ENCODE peak calls at places on chromosome 9, in seven cellular contexts. One of them, this sample, is unnamed. For H3K4me1, the result is how much of the 10 kb centered on the place peaks cover.

GRCh38 chr9:2727966-2728613 is 10.8 kb downstream of the KCNV2 start:
- DNase-seq in heart right ventricle: peak
- DNase-seq in fibroblast of lung: peak
- DNase-seq in Panc1: peak
- DNase-seq in gastrocnemius medialis: peak
- DNase-seq in pancreas: no peak
- DNase-seq in GM23338: peak
- DNase-seq in this sample: no peak

GRCh38 chr9:124467410-124468060 is 17.3 kb downstream of the ADGRD2 start:
- DNase-seq in heart right ventricle: no peak
- DNase-seq in fibroblast of lung: no peak
- DNase-seq in Panc1: no peak
- DNase-seq in gastrocnemius medialis: no peak
- DNase-seq in pancreas: no peak
- DNase-seq in GM23338: no peak
- DNase-seq in this sample: no peak

GRCh38 chr9:127846451-127847154 is 7.9 kb downstream of the ENG start:
- DNase-seq in heart right ventricle: peak
- DNase-seq in fibroblast of lung: peak
- DNase-seq in Panc1: no peak
- DNase-seq in gastrocnemius medialis: no peak
- DNase-seq in pancreas: peak
- DNase-seq in GM23338: no peak
- DNase-seq in this sample: peak

GRCh38 chr9:107872457-107873192 is 383.1 kb upstream of the KLF4 start:
- DNase-seq in heart right ventricle: no peak
- DNase-seq in fibroblast of lung: no peak
- DNase-seq in Panc1: no peak
- DNase-seq in gastrocnemius medialis: no peak
- DNase-seq in pancreas: no peak
- DNase-seq in GM23338: peak
- DNase-seq in this sample: no peak

GRCh38 chr9:132032584-132032945 is 47.1 kb downstream of the MED27 start:
- DNase-seq in heart right ventricle: no peak
- DNase-seq in fibroblast of lung: no peak
- DNase-seq in Panc1: no peak
- DNase-seq in gastrocnemius medialis: no peak
- DNase-seq in pancreas: no peak
- DNase-seq in GM23338: peak
- DNase-seq in this sample: no peak

GRCh38 chr9:30197954-30198353 is 2186.5 kb upstream of the ACO1 start:
- DNase-seq in heart right ventricle: no peak
- DNase-seq in fibroblast of lung: no peak
- DNase-seq in Panc1: no peak
- DNase-seq in gastrocnemius medialis: no peak
- DNase-seq in pancreas: no peak
- DNase-seq in GM23338: peak
- DNase-seq in this sample: no peak

GRCh38 chr9:104868687-104869404 is 59.1 kb downstream of the ABCA1 start:
- DNase-seq in heart right ventricle: peak
- DNase-seq in fibroblast of lung: peak
- DNase-seq in Panc1: no peak
- DNase-seq in gastrocnemius medialis: peak
- DNase-seq in pancreas: peak
- DNase-seq in GM23338: peak
- DNase-seq in this sample: peak

GRCh38 chr9:35791321-35791921 is at the start of gene NPR2:
- DNase-seq in heart right ventricle: peak
- DNase-seq in fibroblast of lung: peak
- DNase-seq in Panc1: no peak
- DNase-seq in gastrocnemius medialis: no peak
- DNase-seq in pancreas: no peak
- DNase-seq in GM23338: peak
- DNase-seq in this sample: no peak

GRCh38 chr9:2053883-2054845 is 39.0 kb downstream of the SMARCA2 start:
- DNase-seq in heart right ventricle: no peak
- DNase-seq in fibroblast of lung: peak
- DNase-seq in Panc1: no peak
- DNase-seq in gastrocnemius medialis: peak
- DNase-seq in pancreas: peak
- DNase-seq in GM23338: no peak
- DNase-seq in this sample: peak

GRCh38 chr9:21754741-21755140 is 47.7 kb upstream of the MTAP start:
- DNase-seq in heart right ventricle: no peak
- DNase-seq in fibroblast of lung: no peak
- DNase-seq in Panc1: no peak
- DNase-seq in gastrocnemius medialis: no peak
- DNase-seq in pancreas: no peak
- DNase-seq in GM23338: no peak
- DNase-seq in this sample: no peak

GRCh38 chr9:19934301-19934868 is 145.5 kb upstream of the SLC24A2 start:
- DNase-seq in heart right ventricle: peak
- DNase-seq in fibroblast of lung: peak
- DNase-seq in Panc1: no peak
- DNase-seq in gastrocnemius medialis: no peak
- DNase-seq in pancreas: peak
- DNase-seq in GM23338: peak
- DNase-seq in this sample: no peak

GRCh38 chr9:112005939-112006338 is 109.3 kb downstream of the UGCG start:
- DNase-seq in heart right ventricle: no peak
- DNase-seq in fibroblast of lung: no peak
- DNase-seq in Panc1: no peak
- DNase-seq in gastrocnemius medialis: no peak
- DNase-seq in pancreas: no peak
- DNase-seq in GM23338: no peak
- DNase-seq in this sample: no peak

GRCh38 chr9:134996591-134997530 is 79.1 kb upstream of the FCN1 start:
- DNase-seq in heart right ventricle: no peak
- DNase-seq in fibroblast of lung: no peak
- DNase-seq in Panc1: no peak
- DNase-seq in gastrocnemius medialis: no peak
- DNase-seq in pancreas: no peak
- DNase-seq in GM23338: no peak
- DNase-seq in this sample: peak

GRCh38 chr9:20744046-20744630 is 60.1 kb downstream of the FOCAD start:
- DNase-seq in heart right ventricle: no peak
- DNase-seq in fibroblast of lung: no peak
- DNase-seq in Panc1: no peak
- DNase-seq in gastrocnemius medialis: no peak
- DNase-seq in pancreas: no peak
- DNase-seq in GM23338: no peak
- DNase-seq in this sample: no peak

GRCh38 chr9:94085062-94085639 is 887 bp downstream of the PTPDC1 start:
- DNase-seq in heart right ventricle: no peak
- DNase-seq in fibroblast of lung: peak
- DNase-seq in Panc1: no peak
- DNase-seq in gastrocnemius medialis: no peak
- DNase-seq in pancreas: no peak
- DNase-seq in GM23338: peak
- DNase-seq in this sample: no peak

GRCh38 chr9:90142580-90142979 is 500.0 kb downstream of the DIRAS2 start:
- DNase-seq in heart right ventricle: peak
- DNase-seq in fibroblast of lung: peak
- DNase-seq in Panc1: no peak
- DNase-seq in gastrocnemius medialis: no peak
- DNase-seq in pancreas: peak
- DNase-seq in GM23338: peak
- DNase-seq in this sample: no peak

GRCh38 chr9:114382951-114383865 is 4.6 kb downstream of the AKNA start:
- DNase-seq in heart right ventricle: peak
- DNase-seq in fibroblast of lung: peak
- DNase-seq in Panc1: no peak
- DNase-seq in gastrocnemius medialis: no peak
- DNase-seq in pancreas: no peak
- DNase-seq in GM23338: peak
- DNase-seq in this sample: no peak

GRCh38 chr9:114383866-114384231 is 3.9 kb downstream of the AKNA start:
- DNase-seq in heart right ventricle: no peak
- DNase-seq in fibroblast of lung: no peak
- DNase-seq in Panc1: no peak
- DNase-seq in gastrocnemius medialis: no peak
- DNase-seq in pancreas: no peak
- DNase-seq in GM23338: no peak
- DNase-seq in this sample: no peak

GRCh38 chr9:114385412-114386181 is 2.2 kb downstream of the AKNA start:
- DNase-seq in heart right ventricle: peak
- DNase-seq in fibroblast of lung: peak
- DNase-seq in Panc1: no peak
- DNase-seq in gastrocnemius medialis: peak
- DNase-seq in pancreas: peak
- DNase-seq in GM23338: no peak
- DNase-seq in this sample: peak

GRCh38 chr9:114386361-114386885 is 1.4 kb downstream of the AKNA start:
- DNase-seq in heart right ventricle: no peak
- DNase-seq in fibroblast of lung: no peak
- DNase-seq in Panc1: no peak
- DNase-seq in gastrocnemius medialis: no peak
- DNase-seq in pancreas: no peak
- DNase-seq in GM23338: no peak
- DNase-seq in this sample: no peak

DNA sequence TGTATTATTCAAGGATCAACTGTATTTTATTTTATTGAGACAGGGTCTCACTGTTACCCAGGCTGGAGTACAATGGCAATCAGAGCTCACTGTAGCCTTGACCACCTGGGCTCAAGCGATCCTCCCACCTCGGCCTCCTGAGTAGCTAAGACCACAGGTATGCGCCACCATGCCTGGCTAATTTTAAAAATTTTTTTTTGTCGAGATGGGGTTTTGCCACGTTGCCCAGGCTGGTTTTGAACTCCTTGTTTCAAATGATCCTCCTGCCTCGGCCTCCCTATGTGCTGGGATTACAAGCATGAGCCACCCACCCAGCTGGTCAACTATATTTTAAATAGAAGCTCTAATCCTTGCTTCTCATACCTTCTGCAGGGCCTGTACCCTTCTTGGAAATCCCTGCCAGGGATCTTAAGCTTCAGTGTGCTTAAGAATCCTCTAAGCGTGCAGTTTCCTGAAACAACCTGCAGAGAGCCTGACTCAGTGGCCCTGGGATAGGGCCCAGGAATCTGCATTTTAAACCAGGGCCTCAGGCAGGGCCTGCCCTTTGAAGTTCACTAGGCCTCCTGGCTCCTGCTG is 2.9 kb downstream of the AKNA start:
- DNase-seq in heart right ventricle: no peak
- DNase-seq in fibroblast of lung: no peak
- DNase-seq in Panc1: no peak
- DNase-seq in gastrocnemius medialis: no peak
- DNase-seq in pancreas: no peak
- DNase-seq in GM23338: no peak
- DNase-seq in this sample: no peak
- H3K4me1 ChIP-seq in heart right ventricle: half or more
- H3K4me1 ChIP-seq in fibroblast of lung: under half
- H3K4me1 ChIP-seq in Panc1: under half
- H3K4me1 ChIP-seq in gastrocnemius medialis: under half
- H3K4me1 ChIP-seq in pancreas: under half
- H3K4me1 ChIP-seq in GM23338: half or more
- H3K4me1 ChIP-seq in this sample: half or more

GRCh38 chr9:14318934-14319513 is 5.1 kb upstream of the NFIB start:
- DNase-seq in heart right ventricle: no peak
- DNase-seq in fibroblast of lung: no peak
- DNase-seq in Panc1: no peak
- DNase-seq in gastrocnemius medialis: no peak
- DNase-seq in pancreas: no peak
- DNase-seq in GM23338: no peak
- DNase-seq in this sample: no peak
- H3K4me3 ChIP-seq in heart right ventricle: peak
- H3K4me3 ChIP-seq in fibroblast of lung: no peak
- H3K4me3 ChIP-seq in Panc1: peak
- H3K4me3 ChIP-seq in gastrocnemius medialis: peak
- H3K4me3 ChIP-seq in pancreas: no peak
- H3K4me3 ChIP-seq in GM23338: peak
- H3K4me3 ChIP-seq in this sample: peak

GRCh38 chr9:136926154-136926704 is 18.3 kb downstream of the FBXW5 start:
- DNase-seq in heart right ventricle: no peak
- DNase-seq in fibroblast of lung: no peak
- DNase-seq in Panc1: no peak
- DNase-seq in gastrocnemius medialis: no peak
- DNase-seq in pancreas: no peak
- DNase-seq in GM23338: no peak
- DNase-seq in this sample: no peak

GRCh38 chr9:136927343-136928261 is 16.9 kb downstream of the FBXW5 start:
- DNase-seq in heart right ventricle: no peak
- DNase-seq in fibroblast of lung: peak
- DNase-seq in Panc1: no peak
- DNase-seq in gastrocnemius medialis: no peak
- DNase-seq in pancreas: no peak
- DNase-seq in GM23338: no peak
- DNase-seq in this sample: no peak

GRCh38 chr9:136930014-136930413 is 14.5 kb downstream of the FBXW5 start:
- DNase-seq in heart right ventricle: no peak
- DNase-seq in fibroblast of lung: no peak
- DNase-seq in Panc1: no peak
- DNase-seq in gastrocnemius medialis: no peak
- DNase-seq in pancreas: no peak
- DNase-seq in GM23338: no peak
- DNase-seq in this sample: no peak

GRCh38 chr9:136926749-136927148 is 17.8 kb downstream of the FBXW5 start:
- DNase-seq in heart right ventricle: no peak
- DNase-seq in fibroblast of lung: no peak
- DNase-seq in Panc1: no peak
- DNase-seq in gastrocnemius medialis: no peak
- DNase-seq in pancreas: no peak
- DNase-seq in GM23338: no peak
- DNase-seq in this sample: no peak

GRCh38 chr9:136928591-136928990 is 15.9 kb downstream of the FBXW5 start:
- DNase-seq in heart right ventricle: peak
- DNase-seq in fibroblast of lung: no peak
- DNase-seq in Panc1: no peak
- DNase-seq in gastrocnemius medialis: peak
- DNase-seq in pancreas: no peak
- DNase-seq in GM23338: no peak
- DNase-seq in this sample: no peak
- TF ChIP-seq CTCF in heart right ventricle: peak
- TF ChIP-seq CTCF in fibroblast of lung: no peak
- TF ChIP-seq CTCF in Panc1: no peak
- TF ChIP-seq CTCF in gastrocnemius medialis: peak
- TF ChIP-seq CTCF in pancreas: no peak
- TF ChIP-seq CTCF in GM23338: no peak
- TF ChIP-seq CTCF in this sample: no peak

DNA sequence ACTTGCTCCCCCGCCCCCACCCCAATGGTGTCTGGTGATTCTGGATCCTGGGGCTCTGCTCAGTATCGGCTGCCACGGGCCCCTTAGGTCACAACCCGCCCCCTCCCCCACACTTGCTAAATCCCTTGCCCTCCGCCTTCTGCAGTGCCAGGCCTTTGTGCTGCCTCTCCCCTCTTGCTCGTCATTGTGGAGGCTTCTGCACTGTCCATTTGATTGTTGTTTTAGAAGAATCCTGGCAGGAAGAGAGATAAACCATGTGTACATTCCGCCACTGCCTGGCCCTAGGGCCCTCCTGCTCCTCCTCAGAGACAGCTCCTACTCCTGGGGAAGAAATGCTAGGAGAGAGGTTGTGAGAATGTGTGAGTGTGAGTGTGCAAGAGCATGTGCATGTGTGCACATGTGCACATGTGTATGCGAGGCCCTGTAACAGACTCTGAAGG is 50.3 kb downstream of the MVB12B start:
- DNase-seq in heart right ventricle: no peak
- DNase-seq in fibroblast of lung: no peak
- DNase-seq in Panc1: no peak
- DNase-seq in gastrocnemius medialis: no peak
- DNase-seq in pancreas: no peak
- DNase-seq in GM23338: peak
- DNase-seq in this sample: no peak
- H3K4me1 ChIP-seq in heart right ventricle: under half
- H3K4me1 ChIP-seq in fibroblast of lung: under half
- H3K4me1 ChIP-seq in Panc1: under half
- H3K4me1 ChIP-seq in gastrocnemius medialis: under half
- H3K4me1 ChIP-seq in pancreas: under half
- H3K4me1 ChIP-seq in GM23338: under half
- H3K4me1 ChIP-seq in this sample: under half